ENCODE peak calls at places on chromosomes 12 and 14, in seven cellular contexts. J is IMR-90; Q is A549; I is HS-27A; A is stimulated activated CD8-positive, alpha-beta memory T cell treated with anti-CD3 and anti-CD28 coated beads, Interleukin-2, amount 100 ng/mL, for 48 hours; X is AG20443; B is activated CD8-positive, alpha-beta memory T cell treated with anti-CD3 and anti-CD28 coated beads for 4 hours. D is an unnamed sample.

GRCh38 chr12:81987351-81987750 is 228.2 kb upstream of the PPFIA2 start:
- DNase-seq in Q (no peak), J (no peak), A (no peak), I (no peak), B (no peak), X (no peak), D (no peak)

GRCh38 chr12:1927751-1928351 is 9.4 kb upstream of the CACNA2D4 start:
- DNase-seq in Q (no peak), A (no peak), X (peak), J (no peak), B (no peak), I (no peak), D (no peak)

GRCh38 chr14:25477699-25478098 is 427.8 kb upstream of the STXBP6 start:
- DNase-seq in Q (no peak), A (no peak), I (no peak), B (no peak), J (no peak), X (no peak), D (no peak)

GRCh38 chr12:106415134-106415533 is 57.6 kb downstream of the POLR3B start:
- DNase-seq in X (peak), A (no peak), Q (no peak), J (peak), B (no peak), I (peak), D (no peak)

GRCh38 chr12:14923944-14924343 is 14.4 kb downstream of the ERP27 start:
- DNase-seq in I (no peak), J (no peak), Q (no peak), B (no peak), X (no peak), A (no peak), D (no peak)

GRCh38 chr14:77862154-77862783 is 62.4 kb downstream of the ADCK1 start:
- DNase-seq in B (peak), Q (peak), X (peak), I (peak), J (peak), A (peak), D (peak)

GRCh38 chr12:1592444-1593231 is 1.7 kb downstream of the FBXL14 start:
- DNase-seq in X (peak), A (peak), J (peak), Q (no peak), I (no peak), B (no peak), D (no peak)

GRCh38 chr14:86462193-86462592 is 932.2 kb downstream of the FLRT2 start:
- DNase-seq in B (no peak), A (no peak), J (peak), X (no peak), I (no peak), Q (no peak), D (no peak)

GRCh38 chr12:12803186-12803585 is 10.0 kb upstream of the DDX47 start:
- DNase-seq in B (no peak), X (peak), I (no peak), A (no peak), Q (peak), J (peak), D (no peak)

GRCh38 chr14:101182476-101182875 is 279.0 kb upstream of the RTL1 start:
- DNase-seq in I (no peak), A (no peak), Q (no peak), J (no peak), X (no peak), B (no peak), D (no peak)

GRCh38 chr14:74583689-74584434 is 28.2 kb downstream of the LTBP2 start:
- DNase-seq in A (no peak), X (peak), I (no peak), Q (peak), J (peak), B (no peak), D (no peak)

GRCh38 chr14:89504602-89505320 is 87.7 kb upstream of the FOXN3 start:
- DNase-seq in A (peak), Q (no peak), X (peak), B (no peak), I (peak), J (peak), D (no peak)

GRCh38 chr14:105537580-105538474 is 11.4 kb downstream of the TMEM121 start:
- DNase-seq in A (peak), Q (peak), B (peak), X (peak), J (no peak), I (no peak), D (peak)

GRCh38 chr14:52949711-52950409 is 990 bp downstream of the FERMT2 start:
- DNase-seq in X (peak), J (peak), I (peak), B (no peak), A (no peak), Q (peak), D (no peak)

GRCh38 chr12:104498211-104498801 is 41.6 kb downstream of the CHST11 start:
- DNase-seq in A (no peak), Q (no peak), I (no peak), X (no peak), J (no peak), B (no peak), D (no peak)

GRCh38 chr14:88952901-88953300 is 128.4 kb downstream of the TTC8 start:
- DNase-seq in B (no peak), I (no peak), J (no peak), X (no peak), Q (no peak), A (no peak), D (no peak)

GRCh38 chr12:90653051-90653450 is 301.9 kb downstream of the CCER1 start:
- DNase-seq in A (no peak), Q (no peak), J (peak), B (no peak), I (no peak), X (peak), D (no peak)

GRCh38 chr14:104639481-104639880 is 34.9 kb upstream of the TMEM179 start:
- DNase-seq in Q (no peak), B (no peak), A (no peak), J (no peak), X (no peak), I (no peak), D (no peak)

GRCh38 chr12:96989916-96990315 is 82.9 kb downstream of the NEDD1 start:
- DNase-seq in A (no peak), X (no peak), J (no peak), Q (no peak), I (no peak), B (no peak), D (no peak)

GRCh38 chr14:31090872-31091764 is 64.9 kb upstream of the STRN3 start:
- DNase-seq in X (peak), Q (peak), J (peak), B (no peak), A (no peak), I (no peak), D (no peak)

GRCh38 chr12:116934908-116935698 is 24.4 kb downstream of the FBXW8 start:
- DNase-seq in I (no peak), X (no peak), B (no peak), A (no peak), J (no peak), Q (no peak), D (no peak)

GRCh38 chr12:13489246-13489645 is 292.7 kb downstream of the EMP1 start:
- DNase-seq in I (no peak), B (no peak), X (no peak), J (no peak), Q (no peak), A (no peak), D (no peak)

GRCh38 chr14:104087505-104087904 is 2.0 kb downstream of the ASPG start:
- DNase-seq in J (no peak), A (no peak), X (no peak), I (no peak), B (no peak), Q (no peak), D (no peak)

GRCh38 chr12:750356-751191 is 1.8 kb upstream of the WNK1 start:
- DNase-seq in J (no peak), X (no peak), Q (no peak), B (no peak), I (no peak), A (no peak), D (no peak)

GRCh38 chr12:55830601-55831406 is 1.4 kb upstream of the DNAJC14 start:
- DNase-seq in A (peak), J (peak), I (no peak), B (peak), Q (peak), X (peak), D (no peak)

GRCh38 chr12:47709277-47710048 is 3.6 kb upstream of the RPAP3 start:
- DNase-seq in A (no peak), B (no peak), I (no peak), Q (no peak), X (no peak), J (peak), D (no peak)

GRCh38 chr12:22271036-22271435 is 63.5 kb downstream of the ST8SIA1 start:
- DNase-seq in X (peak), I (peak), B (no peak), J (peak), A (no peak), Q (no peak), D (no peak)

GRCh38 chr14:39956372-39956771 is 524.1 kb upstream of the FBXO33 start:
- DNase-seq in J (no peak), A (no peak), Q (no peak), I (no peak), X (no peak), B (no peak), D (no peak)

GRCh38 chr14:44955528-44955927 is 6.2 kb downstream of the KLHL28 start:
- DNase-seq in Q (no peak), A (no peak), X (no peak), B (no peak), I (no peak), J (no peak), D (no peak)

GRCh38 chr12:10851243-10851858 is 2.1 kb upstream of the PRR4 start:
- DNase-seq in X (no peak), J (no peak), Q (no peak), I (no peak), A (no peak), B (no peak), D (no peak)

GRCh38 chr12:79886917-79887519 is 47.9 kb downstream of the PPP1R12A start:
- DNase-seq in I (peak), X (no peak), A (no peak), B (no peak), Q (no peak), J (peak), D (no peak)

GRCh38 chr12:53578783-53579182 is 47.4 kb downstream of the ATF7 start:
- DNase-seq in X (no peak), I (no peak), J (no peak), B (no peak), A (no peak), Q (no peak), D (no peak)

GRCh38 chr12:29240441-29240840 is 91.4 kb downstream of the FAR2 start:
- DNase-seq in X (no peak), I (no peak), J (no peak), B (no peak), A (no peak), Q (no peak), D (no peak)

GRCh38 chr12:78194448-78194847 is 363.8 kb downstream of the NAV3 start:
- DNase-seq in A (no peak), J (peak), Q (no peak), X (peak), I (peak), B (no peak), D (no peak)

GRCh38 chr14:104091927-104092771 is 6.6 kb downstream of the ASPG start:
- DNase-seq in Q (no peak), X (no peak), I (no peak), B (no peak), A (no peak), J (no peak), D (no peak)

GRCh38 chr14:21852061-21852664 is 178.5 kb upstream of the OR4E1 start:
- DNase-seq in Q (no peak), X (no peak), I (no peak), A (peak), B (peak), J (peak), D (peak)

D was measured in stimulated activated CD4-positive, alpha-beta T cell treated with anti-CD3 and anti-CD28 coated beads, Interleukin-1b, Interleukin-23, amount 100 ng/mL, for 1 hour.